ENCODE peak calls at places on chromosomes 13 and 19, in eight cellular contexts. One of them, this sample, is unnamed.

GRCh38 chr19:18975864-18976263 is 34.8 kb upstream of the HOMER3 start:
- DNase-seq in psoas muscle: no peak
- DNase-seq in cardiac muscle cell: no peak
- DNase-seq in GM12865: no peak
- DNase-seq in fibroblast of mammary gland: no peak
- DNase-seq in AG10803: no peak
- DNase-seq in CD8-positive, alpha-beta T cell: no peak
- DNase-seq in GM23338: no peak
- DNase-seq in this sample: no peak

GRCh38 chr19:52959613-52960295 is 2.9 kb downstream of the ZNF816 start:
- DNase-seq in psoas muscle: no peak
- DNase-seq in cardiac muscle cell: no peak
- DNase-seq in GM12865: no peak
- DNase-seq in fibroblast of mammary gland: no peak
- DNase-seq in AG10803: no peak
- DNase-seq in CD8-positive, alpha-beta T cell: no peak
- DNase-seq in GM23338: no peak
- DNase-seq in this sample: peak

GRCh38 chr13:30845297-30846214 is 60.5 kb upstream of the MEDAG start:
- DNase-seq in psoas muscle: no peak
- DNase-seq in cardiac muscle cell: no peak
- DNase-seq in GM12865: peak
- DNase-seq in fibroblast of mammary gland: no peak
- DNase-seq in AG10803: no peak
- DNase-seq in CD8-positive, alpha-beta T cell: no peak
- DNase-seq in GM23338: no peak
- DNase-seq in this sample: no peak

GRCh38 chr19:12769689-12770088 is 5.7 kb downstream of the HOOK2 start:
- DNase-seq in psoas muscle: no peak
- DNase-seq in cardiac muscle cell: no peak
- DNase-seq in GM12865: peak
- DNase-seq in fibroblast of mammary gland: no peak
- DNase-seq in AG10803: no peak
- DNase-seq in CD8-positive, alpha-beta T cell: peak
- DNase-seq in GM23338: peak
- DNase-seq in this sample: peak

GRCh38 chr13:73274147-73274546 is 215.3 kb downstream of the KLF5 start:
- DNase-seq in psoas muscle: no peak
- DNase-seq in cardiac muscle cell: no peak
- DNase-seq in GM12865: no peak
- DNase-seq in fibroblast of mammary gland: no peak
- DNase-seq in AG10803: peak
- DNase-seq in CD8-positive, alpha-beta T cell: no peak
- DNase-seq in GM23338: no peak
- DNase-seq in this sample: no peak

GRCh38 chr19:12667903-12668302 is 1.3 kb downstream of the WDR83 start:
- DNase-seq in psoas muscle: no peak
- DNase-seq in cardiac muscle cell: no peak
- DNase-seq in GM12865: no peak
- DNase-seq in fibroblast of mammary gland: no peak
- DNase-seq in AG10803: no peak
- DNase-seq in CD8-positive, alpha-beta T cell: no peak
- DNase-seq in GM23338: no peak
- DNase-seq in this sample: no peak

GRCh38 chr19:7456964-7457541 is 31.8 kb downstream of the PEX11G start:
- DNase-seq in psoas muscle: no peak
- DNase-seq in cardiac muscle cell: no peak
- DNase-seq in GM12865: no peak
- DNase-seq in fibroblast of mammary gland: peak
- DNase-seq in AG10803: no peak
- DNase-seq in CD8-positive, alpha-beta T cell: no peak
- DNase-seq in GM23338: no peak
- DNase-seq in this sample: peak

GRCh38 chr19:662962-663681 is at the start of gene RNF126:
- DNase-seq in psoas muscle: peak
- DNase-seq in cardiac muscle cell: peak
- DNase-seq in GM12865: peak
- DNase-seq in fibroblast of mammary gland: peak
- DNase-seq in AG10803: peak
- DNase-seq in CD8-positive, alpha-beta T cell: peak
- DNase-seq in GM23338: peak
- DNase-seq in this sample: peak

GRCh38 chr13:48235100-48235813 is 2.3 kb downstream of the ITM2B start:
- DNase-seq in psoas muscle: no peak
- DNase-seq in cardiac muscle cell: peak
- DNase-seq in GM12865: peak
- DNase-seq in fibroblast of mammary gland: no peak
- DNase-seq in AG10803: peak
- DNase-seq in CD8-positive, alpha-beta T cell: no peak
- DNase-seq in GM23338: peak
- DNase-seq in this sample: peak

GRCh38 chr13:91216928-91217700 is 130.4 kb upstream of the MIR17HG start:
- DNase-seq in psoas muscle: no peak
- DNase-seq in cardiac muscle cell: no peak
- DNase-seq in GM12865: no peak
- DNase-seq in fibroblast of mammary gland: no peak
- DNase-seq in AG10803: no peak
- DNase-seq in CD8-positive, alpha-beta T cell: no peak
- DNase-seq in GM23338: peak
- DNase-seq in this sample: no peak

GRCh38 chr19:58562126-58563033 is 4.0 kb upstream of the UBE2M start:
- DNase-seq in psoas muscle: peak
- DNase-seq in cardiac muscle cell: peak
- DNase-seq in GM12865: peak
- DNase-seq in fibroblast of mammary gland: peak
- DNase-seq in AG10803: peak
- DNase-seq in CD8-positive, alpha-beta T cell: peak
- DNase-seq in GM23338: peak
- DNase-seq in this sample: peak

GRCh38 chr19:29837448-29837961 is 25.7 kb downstream of the CCNE1 start:
- DNase-seq in psoas muscle: no peak
- DNase-seq in cardiac muscle cell: no peak
- DNase-seq in GM12865: peak
- DNase-seq in fibroblast of mammary gland: no peak
- DNase-seq in AG10803: no peak
- DNase-seq in CD8-positive, alpha-beta T cell: peak
- DNase-seq in GM23338: no peak
- DNase-seq in this sample: no peak

GRCh38 chr13:58882556-58882955 is 1251.0 kb downstream of the PCDH17 start:
- DNase-seq in psoas muscle: no peak
- DNase-seq in cardiac muscle cell: no peak
- DNase-seq in GM12865: no peak
- DNase-seq in fibroblast of mammary gland: no peak
- DNase-seq in AG10803: no peak
- DNase-seq in CD8-positive, alpha-beta T cell: no peak
- DNase-seq in GM23338: no peak
- DNase-seq in this sample: no peak

GRCh38 chr13:23626730-23627129 is 56.5 kb downstream of the TNFRSF19 start:
- DNase-seq in psoas muscle: no peak
- DNase-seq in cardiac muscle cell: no peak
- DNase-seq in GM12865: no peak
- DNase-seq in fibroblast of mammary gland: no peak
- DNase-seq in AG10803: no peak
- DNase-seq in CD8-positive, alpha-beta T cell: no peak
- DNase-seq in GM23338: no peak
- DNase-seq in this sample: no peak

GRCh38 chr13:76004411-76004810 is 368.3 kb downstream of the LMO7 start:
- DNase-seq in psoas muscle: no peak
- DNase-seq in cardiac muscle cell: no peak
- DNase-seq in GM12865: no peak
- DNase-seq in fibroblast of mammary gland: peak
- DNase-seq in AG10803: no peak
- DNase-seq in CD8-positive, alpha-beta T cell: no peak
- DNase-seq in GM23338: no peak
- DNase-seq in this sample: no peak

GRCh38 chr13:45536224-45536623 is 71.5 kb downstream of the COG3 start:
- DNase-seq in psoas muscle: no peak
- DNase-seq in cardiac muscle cell: no peak
- DNase-seq in GM12865: no peak
- DNase-seq in fibroblast of mammary gland: no peak
- DNase-seq in AG10803: no peak
- DNase-seq in CD8-positive, alpha-beta T cell: no peak
- DNase-seq in GM23338: no peak
- DNase-seq in this sample: no peak

GRCh38 chr13:33109801-33110200 is 93.6 kb downstream of the KL start:
- DNase-seq in psoas muscle: no peak
- DNase-seq in cardiac muscle cell: no peak
- DNase-seq in GM12865: peak
- DNase-seq in fibroblast of mammary gland: peak
- DNase-seq in AG10803: no peak
- DNase-seq in CD8-positive, alpha-beta T cell: no peak
- DNase-seq in GM23338: peak
- DNase-seq in this sample: no peak
- TF ChIP-seq CTCF in psoas muscle: no peak
- TF ChIP-seq CTCF in cardiac muscle cell: peak
- TF ChIP-seq CTCF in GM12865: peak
- TF ChIP-seq CTCF in fibroblast of mammary gland: peak
- TF ChIP-seq CTCF in AG10803: peak
- TF ChIP-seq CTCF in CD8-positive, alpha-beta T cell: no peak
- TF ChIP-seq CTCF in GM23338: peak
- TF ChIP-seq CTCF in this sample: peak

GRCh38 chr19:15108845-15109767 is 1.9 kb downstream of the SYDE1 start:
- DNase-seq in psoas muscle: no peak
- DNase-seq in cardiac muscle cell: no peak
- DNase-seq in GM12865: no peak
- DNase-seq in fibroblast of mammary gland: no peak
- DNase-seq in AG10803: no peak
- DNase-seq in CD8-positive, alpha-beta T cell: no peak
- DNase-seq in GM23338: no peak
- DNase-seq in this sample: no peak
- H3K4me3 ChIP-seq in psoas muscle: peak
- H3K4me3 ChIP-seq in cardiac muscle cell: no peak
- H3K4me3 ChIP-seq in GM12865: no peak
- H3K4me3 ChIP-seq in fibroblast of mammary gland: peak
- H3K4me3 ChIP-seq in AG10803: peak
- H3K4me3 ChIP-seq in CD8-positive, alpha-beta T cell: no peak
- H3K4me3 ChIP-seq in GM23338: no peak
- H3K4me3 ChIP-seq in this sample: no peak

DNA sequence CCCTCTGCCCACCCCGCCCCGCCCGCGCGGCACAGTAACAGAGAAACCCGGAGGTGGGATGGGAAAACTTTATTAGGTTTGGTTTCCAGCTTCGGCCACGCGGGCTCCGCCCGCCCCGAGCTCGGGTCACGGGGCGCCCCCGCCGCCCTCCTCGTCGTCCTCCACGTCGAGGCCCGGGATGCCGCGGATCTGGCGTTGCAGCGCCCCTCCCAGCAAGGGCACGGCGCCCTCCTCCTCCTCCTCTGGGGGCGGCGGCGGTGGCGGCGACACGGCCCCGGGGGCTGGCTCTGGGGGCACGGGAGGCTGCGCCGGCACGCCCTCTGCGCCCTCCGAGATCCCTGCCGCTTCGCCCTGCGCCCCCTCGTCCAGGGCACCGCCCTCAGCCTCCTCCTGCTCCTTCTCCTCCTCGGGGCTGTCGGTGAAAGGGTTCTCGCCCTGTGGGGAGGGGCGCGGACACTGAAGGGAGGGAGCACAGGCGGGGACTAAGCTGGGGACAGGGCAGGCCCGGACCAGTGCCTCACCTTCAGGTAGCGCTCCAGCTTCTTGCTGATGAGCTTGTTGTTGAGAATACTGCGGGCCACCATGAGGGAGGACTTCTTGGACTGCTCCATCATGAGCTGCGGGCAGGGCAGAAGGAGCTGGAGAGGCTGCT is 535 bp upstream of the AKAP8 start:
- DNase-seq in psoas muscle: no peak
- DNase-seq in cardiac muscle cell: peak
- DNase-seq in GM12865: peak
- DNase-seq in fibroblast of mammary gland: peak
- DNase-seq in AG10803: peak
- DNase-seq in CD8-positive, alpha-beta T cell: no peak
- DNase-seq in GM23338: peak
- DNase-seq in this sample: peak
- TF ChIP-seq CTCF in psoas muscle: no peak
- TF ChIP-seq CTCF in cardiac muscle cell: no peak
- TF ChIP-seq CTCF in GM12865: no peak
- TF ChIP-seq CTCF in fibroblast of mammary gland: no peak
- TF ChIP-seq CTCF in AG10803: no peak
- TF ChIP-seq CTCF in CD8-positive, alpha-beta T cell: no peak
- TF ChIP-seq CTCF in GM23338: no peak
- TF ChIP-seq CTCF in this sample: no peak

GRCh38 chr19:14378890-14379289 is 2.4 kb upstream of the ADGRE5 start:
- DNase-seq in psoas muscle: no peak
- DNase-seq in cardiac muscle cell: no peak
- DNase-seq in GM12865: no peak
- DNase-seq in fibroblast of mammary gland: no peak
- DNase-seq in AG10803: no peak
- DNase-seq in CD8-positive, alpha-beta T cell: no peak
- DNase-seq in GM23338: no peak
- DNase-seq in this sample: no peak

GRCh38 chr19:14383556-14383897 is 2.3 kb downstream of the ADGRE5 start:
- DNase-seq in psoas muscle: no peak
- DNase-seq in cardiac muscle cell: peak
- DNase-seq in GM12865: no peak
- DNase-seq in fibroblast of mammary gland: peak
- DNase-seq in AG10803: peak
- DNase-seq in CD8-positive, alpha-beta T cell: no peak
- DNase-seq in GM23338: no peak
- DNase-seq in this sample: no peak

GRCh38 chr19:14381689-14382474 is 638 bp downstream of the ADGRE5 start:
- DNase-seq in psoas muscle: peak
- DNase-seq in cardiac muscle cell: peak
- DNase-seq in GM12865: peak
- DNase-seq in fibroblast of mammary gland: peak
- DNase-seq in AG10803: peak
- DNase-seq in CD8-positive, alpha-beta T cell: peak
- DNase-seq in GM23338: no peak
- DNase-seq in this sample: peak

GRCh38 chr19:14385492-14385891 is 4.2 kb downstream of the ADGRE5 start:
- DNase-seq in psoas muscle: no peak
- DNase-seq in cardiac muscle cell: no peak
- DNase-seq in GM12865: peak
- DNase-seq in fibroblast of mammary gland: no peak
- DNase-seq in AG10803: no peak
- DNase-seq in CD8-positive, alpha-beta T cell: no peak
- DNase-seq in GM23338: no peak
- DNase-seq in this sample: no peak

DNA sequence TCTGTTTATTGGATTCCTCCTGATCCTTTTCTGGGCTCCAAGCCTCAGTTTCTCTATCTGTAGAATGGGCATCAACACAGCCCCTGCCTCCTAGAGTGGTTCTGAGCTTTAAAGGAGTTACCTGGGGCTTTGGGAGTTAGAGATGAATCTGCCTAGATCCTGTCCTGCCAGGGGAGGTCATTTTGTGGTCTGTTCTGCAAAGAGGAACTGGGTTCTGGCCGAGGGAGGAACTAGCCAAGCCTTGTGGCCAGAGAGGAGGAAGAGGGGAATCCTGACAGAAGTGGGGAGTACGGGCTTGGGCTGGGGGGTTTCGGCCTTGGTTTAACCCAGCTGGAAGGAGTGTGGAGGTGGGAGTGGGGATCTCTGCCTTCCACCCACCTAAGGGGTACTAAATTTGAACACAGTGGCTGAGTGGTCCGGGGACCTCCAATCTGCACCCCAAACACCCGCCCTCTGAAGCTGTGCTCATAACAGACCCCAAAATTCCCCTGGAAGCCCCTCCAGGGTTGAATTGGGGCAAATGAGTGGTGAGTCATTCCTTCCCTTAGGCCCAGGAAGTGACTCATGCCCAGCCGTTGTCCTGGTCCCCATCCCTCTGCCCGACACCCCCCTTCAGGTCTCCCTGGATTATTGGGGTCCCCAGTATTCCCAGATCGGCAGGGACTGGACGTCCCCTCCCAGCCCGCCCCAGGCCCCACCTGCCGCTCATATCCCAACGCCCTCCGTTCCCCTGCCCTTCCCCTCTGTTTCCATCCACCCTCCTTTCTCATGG is 2.8 kb downstream of the ADGRE5 start:
- DNase-seq in psoas muscle: no peak
- DNase-seq in cardiac muscle cell: peak
- DNase-seq in GM12865: peak
- DNase-seq in fibroblast of mammary gland: peak
- DNase-seq in AG10803: peak
- DNase-seq in CD8-positive, alpha-beta T cell: peak
- DNase-seq in GM23338: no peak
- DNase-seq in this sample: peak
- H3K4me3 ChIP-seq in psoas muscle: peak
- H3K4me3 ChIP-seq in cardiac muscle cell: no peak
- H3K4me3 ChIP-seq in GM12865: peak
- H3K4me3 ChIP-seq in fibroblast of mammary gland: peak
- H3K4me3 ChIP-seq in AG10803: peak
- H3K4me3 ChIP-seq in CD8-positive, alpha-beta T cell: peak
- H3K4me3 ChIP-seq in GM23338: no peak
- H3K4me3 ChIP-seq in this sample: no peak